ENCODE peak calls at places on chromosomes 2 and 18, in six cellular contexts. D, O, N, L, V and B are unnamed samples.
A peak's percentile ranks its signal among the peaks of the same experiment; 100 is the strongest.

GRCh38 chr18:59087391-59087790 is 52.3 kb upstream of the SEC11C start:
- DNase-seq in D (no peak), O (no peak), N (no peak), L (peak; percentile 18), V (no peak), B (no peak)

GRCh38 chr2:210195066-210195852 is 24.1 kb upstream of the KANSL1L start:
- DNase-seq in D (no peak), O (no peak), N (no peak), L (peak; percentile 62), V (peak; percentile 73), B (no peak)

GRCh38 chr2:73588177-73588576 is 54.0 kb downstream of the NAT8 start:
- DNase-seq in D (no peak), O (no peak), N (peak; percentile 58), L (no peak), V (peak; percentile 21), B (no peak)

GRCh38 chr2:85188852-85189251 is 55.7 kb downstream of the TCF7L1 start:
- DNase-seq in D (no peak), O (no peak), N (no peak), L (peak; percentile 17), V (no peak), B (no peak)

GRCh38 chr2:46097714-46098480 is 199.3 kb upstream of the EPAS1 start:
- DNase-seq in D (no peak), O (no peak), N (peak; percentile 73), L (peak; percentile 91), V (no peak), B (peak; percentile 92)

GRCh38 chr2:176473177-176473576 is 203.9 kb downstream of the MTX2 start:
- DNase-seq in D (no peak), O (no peak), N (peak; percentile 54), L (peak; percentile 97), V (no peak), B (no peak)

GRCh38 chr2:36337354-36337753 is 18.2 kb upstream of the CRIM1 start:
- DNase-seq in D (no peak), O (no peak), N (no peak), L (no peak), V (no peak), B (no peak)

GRCh38 chr2:179444056-179444455 is 179.4 kb upstream of the SESTD1 start:
- DNase-seq in D (no peak), O (no peak), N (no peak), L (peak; percentile 16), V (no peak), B (no peak)

GRCh38 chr2:68620762-68621161 is 22.6 kb upstream of the PROKR1 start:
- DNase-seq in D (no peak), O (no peak), N (no peak), L (peak; percentile 29), V (no peak), B (no peak)

GRCh38 chr2:105873281-105873680 is 128.6 kb downstream of the NCK2 start:
- DNase-seq in D (no peak), O (no peak), N (no peak), L (no peak), V (no peak), B (no peak)

GRCh38 chr2:70962211-70962884 is 16.1 kb upstream of the ANKRD53 start:
- DNase-seq in D (no peak), O (no peak), N (no peak), L (no peak), V (no peak), B (no peak)

GRCh38 chr2:46849080-46849715 is 66.4 kb downstream of the MCFD2 start:
- DNase-seq in D (no peak), O (no peak), N (no peak), L (peak; percentile 38), V (no peak), B (no peak)

GRCh38 chr2:70726186-70726585 is 41.8 kb downstream of the ADD2 start:
- DNase-seq in D (no peak), O (no peak), N (no peak), L (no peak), V (no peak), B (no peak)

GRCh38 chr2:66126936-66127527 is 307.9 kb upstream of the MEIS1 start:
- DNase-seq in D (no peak), O (no peak), N (no peak), L (no peak), V (no peak), B (no peak)

GRCh38 chr2:124985210-124985760 is 960.2 kb downstream of the CNTNAP5 start:
- DNase-seq in D (no peak), O (no peak), N (no peak), L (no peak), V (no peak), B (no peak)

GRCh38 chr2:75065402-75066008 is 107.1 kb downstream of the POLE4 start:
- DNase-seq in D (no peak), O (no peak), N (no peak), L (peak; percentile 11), V (no peak), B (no peak)

GRCh38 chr18:50287441-50288347 is at the start of gene CXXC1:
- DNase-seq in D (peak; percentile 95), O (peak; percentile 99), N (peak; percentile 98), L (peak; percentile 100), V (peak; percentile 100), B (peak; percentile 94)
- TF ChIP-seq CTCF in D (peak; percentile 70), O (no peak), N (peak; percentile 80), L (peak; percentile 49), V (peak; percentile 29), B (peak; percentile 38)

GRCh38 chr2:24579053-24579803 is 88.2 kb downstream of the NCOA1 start:
- DNase-seq in D (no peak), O (no peak), N (no peak), L (peak; percentile 1), V (peak; percentile 35), B (no peak)
- TF ChIP-seq CTCF in D (no peak), O (no peak), N (no peak), L (no peak), V (no peak), B (no peak)

GRCh38 chr18:629303-630150 is 27.9 kb upstream of the TYMS start:
- DNase-seq in D (no peak), O (no peak), N (no peak), L (no peak), V (peak; percentile 50), B (no peak)
- TF ChIP-seq CTCF in D (peak; percentile 46), O (peak; percentile 39), N (no peak), L (peak; percentile 2), V (peak; percentile 50), B (no peak)

GRCh38 chr18:8052237-8052701 is 485.2 kb downstream of the PTPRM start:
- DNase-seq in D (no peak), O (no peak), N (no peak), L (peak; percentile 37), V (peak; percentile 10), B (no peak)
- TF ChIP-seq CTCF in D (no peak), O (peak; percentile 39), N (no peak), L (peak; percentile 27), V (peak; percentile 32), B (peak; percentile 21)

GRCh38 chr2:225122007-225122406 is 79.7 kb upstream of the DOCK10 start:
- DNase-seq in D (no peak), O (no peak), N (no peak), L (no peak), V (no peak), B (no peak)

GRCh38 chr2:225117061-225117716 is 74.9 kb upstream of the DOCK10 start:
- DNase-seq in D (no peak), O (no peak), N (no peak), L (no peak), V (no peak), B (no peak)

GRCh38 chr2:225124311-225124832 is 82.1 kb upstream of the DOCK10 start:
- DNase-seq in D (no peak), O (no peak), N (no peak), L (no peak), V (no peak), B (no peak)

GRCh38 chr2:225120175-225120574 is 77.9 kb upstream of the DOCK10 start:
- DNase-seq in D (no peak), O (no peak), N (no peak), L (peak; percentile 74), V (no peak), B (no peak)

GRCh38 chr2:225122582-225123486 is 80.6 kb upstream of the DOCK10 start:
- DNase-seq in D (peak; percentile 29), O (no peak), N (no peak), L (peak; percentile 27), V (peak; percentile 58), B (no peak)
- TF ChIP-seq CTCF in D (peak; percentile 77), O (peak; percentile 15), N (peak; percentile 11), L (peak; percentile 63), V (peak; percentile 46), B (peak; percentile 54)

GRCh38 chr2:230759481-230760191 is 47.0 kb downstream of the CAB39 start:
- DNase-seq in D (no peak), O (no peak), N (no peak), L (no peak), V (no peak), B (no peak)

GRCh38 chr2:230765611-230766300 is 53.1 kb downstream of the CAB39 start:
- DNase-seq in D (no peak), O (no peak), N (no peak), L (no peak), V (peak; percentile 35), B (no peak)

GRCh38 chr2:230761704-230762103 is 49.1 kb downstream of the CAB39 start:
- DNase-seq in D (no peak), O (no peak), N (no peak), L (no peak), V (no peak), B (no peak)

GRCh38 chr2:230758566-230759480 is 46.2 kb downstream of the CAB39 start:
- DNase-seq in D (no peak), O (no peak), N (no peak), L (peak; percentile 50), V (no peak), B (peak; percentile 51)

GRCh38 chr2:230762317-230762896 is 49.8 kb downstream of the CAB39 start:
- DNase-seq in D (peak; percentile 16), O (peak; percentile 10), N (no peak), L (peak; percentile 34), V (peak; percentile 82), B (no peak)
- TF ChIP-seq CTCF in D (peak; percentile 58), O (peak; percentile 85), N (no peak), L (peak; percentile 36), V (peak; percentile 67), B (peak; percentile 71)

DNA sequence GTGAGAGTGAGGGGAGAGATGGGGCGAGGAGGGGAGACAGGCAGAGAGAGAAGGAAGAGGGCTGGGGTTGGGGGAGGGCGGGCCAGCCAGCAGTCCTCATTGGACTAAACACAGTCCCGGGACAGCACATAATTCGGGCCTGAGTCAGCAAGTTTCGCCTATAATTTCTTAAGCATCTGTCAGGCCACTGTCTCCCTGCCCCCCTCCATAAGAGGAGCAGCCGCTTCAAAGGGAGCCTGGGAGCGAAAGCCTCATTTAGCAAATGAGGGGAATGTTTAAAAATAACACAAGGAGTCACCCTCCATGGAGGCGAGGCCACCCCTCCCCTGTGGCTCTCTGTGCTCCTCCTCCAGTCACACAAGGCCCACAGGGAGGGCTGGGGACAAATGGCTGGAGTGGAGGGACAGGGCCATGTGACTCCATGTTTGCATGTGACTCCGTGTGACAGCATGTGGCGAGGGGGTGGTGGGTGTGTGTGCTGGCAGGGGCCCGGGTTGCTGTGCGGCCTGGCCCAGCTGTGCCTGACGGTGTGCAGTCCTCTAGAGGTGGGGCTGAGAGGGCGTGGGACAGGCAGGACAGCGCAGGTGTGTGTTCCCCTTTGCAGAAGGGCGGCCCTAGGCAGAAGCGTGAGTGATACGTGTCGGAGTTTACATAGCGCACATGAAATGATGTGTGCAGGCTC is 162.4 kb downstream of the CELF4 start:
- DNase-seq in D (no peak), O (no peak), N (peak; percentile 36), L (peak; percentile 20), V (no peak), B (no peak)
- TF ChIP-seq CTCF in D (no peak), O (no peak), N (no peak), L (no peak), V (no peak), B (no peak)

GRCh38 chr2:160407393-160408204 is 86.0 kb downstream of the RBMS1 start:
- DNase-seq in D (peak; percentile 37), O (no peak), N (peak; percentile 76), L (peak; percentile 69), V (peak; percentile 88), B (no peak)
- TF ChIP-seq CTCF in D (no peak), O (no peak), N (peak; percentile 21), L (no peak), V (no peak), B (no peak)